ENCODE peak calls at places on chromosomes 6 and 20, in six cellular contexts. I is neural progenitor cell, V is mesendoderm, K is left lung, M is left ventricle myocardium inferior, T is IMR-90. Y is an unnamed sample. For H3K36me3, the result is how much of the 10 kb centered on the place peaks cover.

GRCh38 chr6:33215281-33215680 is 7.0 kb downstream of the RING1 start:
- DNase-seq in K (no peak), V (no peak), I (no peak), T (no peak), M (no peak), Y (no peak)

GRCh38 chr6:119273799-119274595 is 75.6 kb downstream of the MAN1A1 start:
- DNase-seq in M (no peak), T (peak), I (no peak), V (no peak), K (no peak), Y (no peak)

GRCh38 chr6:168877821-168878282 is 375.8 kb downstream of the THBS2 start:
- DNase-seq in V (no peak), M (no peak), I (no peak), T (no peak), K (no peak), Y (peak)

GRCh38 chr6:107128175-107128574 is 12.9 kb upstream of the BEND3 start:
- DNase-seq in M (no peak), K (no peak), T (peak), V (no peak), I (no peak), Y (no peak)

GRCh38 chr6:8061736-8062135 is 2.5 kb downstream of the BLOC1S5 start:
- DNase-seq in I (no peak), M (no peak), K (no peak), T (no peak), V (no peak), Y (no peak)

GRCh38 chr20:21513181-21513663 is 642 bp downstream of the NKX2-2 start:
- DNase-seq in M (no peak), T (no peak), K (no peak), I (peak), V (peak), Y (no peak)

GRCh38 chr6:162684961-162685360 is 42.6 kb downstream of the PRKN start:
- DNase-seq in K (no peak), M (no peak), V (no peak), T (no peak), I (no peak), Y (no peak)

GRCh38 chr6:48141975-48142374 is 31.0 kb upstream of the PTCHD4 start:
- DNase-seq in T (no peak), M (no peak), V (no peak), K (no peak), I (no peak), Y (no peak)

GRCh38 chr20:18190466-18191233 is 53.0 kb downstream of the KAT14 start:
- DNase-seq in T (no peak), M (no peak), I (no peak), V (no peak), K (no peak), Y (no peak)

GRCh38 chr20:42313704-42314103 is 695.5 kb upstream of the CHD6 start:
- DNase-seq in K (no peak), T (no peak), M (no peak), V (no peak), I (no peak), Y (no peak)

GRCh38 chr6:88004707-88005106 is 42.9 kb upstream of the SPACA1 start:
- DNase-seq in T (no peak), V (no peak), I (no peak), K (peak), M (no peak), Y (no peak)

GRCh38 chr6:139881728-139882211 is 507.3 kb upstream of the CITED2 start:
- DNase-seq in I (peak), T (peak), M (no peak), K (no peak), V (peak), Y (no peak)

GRCh38 chr6:11315743-11316437 is 83.4 kb upstream of the NEDD9 start:
- DNase-seq in M (no peak), I (no peak), V (no peak), K (no peak), T (peak), Y (no peak)

GRCh38 chr20:52763321-52763853 is 208.8 kb upstream of the TSHZ2 start:
- DNase-seq in M (no peak), I (no peak), V (no peak), T (no peak), K (no peak), Y (no peak)

GRCh38 chr6:170136541-170137175 is 154.2 kb downstream of the DLL1 start:
- DNase-seq in M (no peak), V (no peak), T (no peak), I (no peak), K (peak), Y (no peak)

GRCh38 chr6:32852844-32853540 is 512 bp downstream of the TAP1 start:
- DNase-seq in V (peak), M (peak), T (peak), I (peak), K (peak), Y (peak)

GRCh38 chr6:6516643-6517042 is 71.9 kb upstream of the LY86 start:
- DNase-seq in T (no peak), I (no peak), V (no peak), K (no peak), M (no peak), Y (no peak)

GRCh38 chr6:168105813-168106660 is 27.0 kb upstream of the FRMD1 start:
- DNase-seq in M (peak), I (no peak), K (no peak), T (no peak), V (no peak), Y (no peak)

GRCh38 chr20:62007127-62007647 is 58.5 kb downstream of the TAF4 start:
- DNase-seq in I (no peak), T (no peak), M (no peak), K (no peak), V (no peak), Y (peak)
- H3K36me3 ChIP-seq in I (under half), T (half or more), M (half or more), K (under half), V (under half), Y (under half)

DNA sequence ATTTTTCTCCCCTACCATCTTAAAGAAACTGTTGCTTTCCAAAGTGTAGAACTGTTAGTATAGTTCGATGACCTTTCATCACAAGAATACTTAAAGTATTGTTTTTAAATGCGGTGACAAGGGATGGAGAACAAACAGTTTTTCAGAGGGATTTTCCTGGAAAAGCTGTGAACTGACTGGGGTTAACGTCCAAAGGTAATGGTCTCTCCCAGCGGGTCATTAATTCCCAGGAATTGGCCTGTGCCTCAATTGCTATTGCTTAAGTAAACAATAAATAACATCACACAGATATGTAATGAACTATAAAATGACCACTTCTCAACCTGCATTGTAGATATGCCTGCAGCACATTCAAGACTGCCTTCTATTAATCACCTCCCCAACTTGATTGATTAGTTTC is 268.1 kb downstream of the SAMD5 start:
- DNase-seq in I (no peak), K (no peak), T (no peak), V (no peak), M (no peak), Y (no peak)
- H3K36me3 ChIP-seq in I (under half), K (under half), T (under half), V (under half), M (under half), Y (under half)

GRCh38 chr6:111012143-111012452 is 30.3 kb downstream of the RPF2 start:
- DNase-seq in M (no peak), I (no peak), T (no peak), V (no peak), K (no peak), Y (no peak)

GRCh38 chr6:111015656-111016190 is 33.9 kb downstream of the RPF2 start:
- DNase-seq in I (no peak), M (no peak), V (no peak), K (no peak), T (no peak), Y (no peak)

GRCh38 chr6:111011360-111012142 is 29.7 kb downstream of the RPF2 start:
- DNase-seq in K (no peak), T (peak), M (no peak), V (peak), I (peak), Y (no peak)

GRCh38 chr6:111013144-111013905 is 31.5 kb downstream of the RPF2 start:
- DNase-seq in K (no peak), V (no peak), T (peak), I (no peak), M (no peak), Y (no peak)
- H3K36me3 ChIP-seq in K (under half), V (under half), T (under half), I (under half), M (half or more), Y (under half)

DNA sequence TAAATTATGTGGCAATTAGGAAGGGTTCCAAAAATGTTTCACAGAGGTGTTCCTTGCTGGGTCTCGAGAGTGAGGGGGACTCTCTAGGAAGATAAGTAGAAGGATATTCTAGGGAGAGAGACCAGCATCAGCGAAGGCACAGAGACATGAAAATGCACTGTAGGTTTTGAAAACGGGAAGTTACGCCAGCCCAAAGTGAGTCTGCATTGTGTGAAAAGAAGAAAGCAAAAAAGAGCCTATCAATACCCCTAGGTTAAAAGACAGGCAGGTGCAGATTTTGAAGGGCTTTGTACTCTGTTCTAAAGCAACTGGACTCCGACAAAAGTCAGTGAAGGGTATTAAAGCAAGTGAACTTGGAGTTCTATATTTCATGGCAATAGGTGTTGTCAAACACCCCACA is 25.7 kb upstream of the MRAP2 start:
- DNase-seq in K (no peak), I (no peak), T (no peak), V (no peak), M (no peak), Y (no peak)
- H3K36me3 ChIP-seq in K (under half), I (under half), T (under half), V (under half), M (under half), Y (under half)

GRCh38 chr6:43347444-43347843 is 22.0 kb downstream of the ZNF318 start:
- DNase-seq in I (no peak), T (no peak), M (no peak), K (no peak), V (no peak), Y (no peak)

GRCh38 chr6:43347021-43347420 is 22.4 kb downstream of the ZNF318 start:
- DNase-seq in I (no peak), M (no peak), T (no peak), V (no peak), K (no peak), Y (no peak)
- H3K36me3 ChIP-seq in I (under half), M (half or more), T (under half), V (under half), K (under half), Y (under half)

Y was measured in CD8-positive, alpha-beta memory T cell.